ENCODE peak calls at places on chromosomes 11 and 22, in nine cellular contexts. C is H9, T is fibroblast of mammary gland, G is lung, Y is NCI-H146, D is Calu3, S is iPS DF 6.9, P is mucosa of gallbladder, X is fibroblast of the aortic adventitia. N is an unnamed sample.

GRCh38 chr11:60927600-60927999 is 3.3 kb downstream of the TMEM132A start:
- DNase-seq in S (no peak), P (no peak), C (no peak), Y (no peak), D (no peak), X (no peak), G (no peak), T (no peak), N (no peak)

GRCh38 chr11:86453290-86454030 is 78.8 kb downstream of the CCDC81 start:
- DNase-seq in X (no peak), S (no peak), P (no peak), D (no peak), G (no peak), T (no peak), C (no peak), Y (no peak), N (no peak)

GRCh38 chr11:47136327-47136726 is 40.4 kb downstream of the ARFGAP2 start:
- DNase-seq in Y (no peak), G (no peak), S (no peak), T (peak), C (no peak), X (no peak), D (no peak), P (no peak), N (no peak)

GRCh38 chr22:19717691-19718254 is 3.5 kb downstream of the SEPTIN5 start:
- DNase-seq in Y (peak), C (peak), G (peak), T (peak), D (peak), S (no peak), X (peak), P (peak), N (no peak)

GRCh38 chr11:11450744-11451362 is 97.8 kb upstream of the CSNK2A3 start:
- DNase-seq in C (no peak), D (no peak), P (no peak), T (no peak), Y (no peak), S (no peak), G (no peak), X (peak), N (no peak)

GRCh38 chr11:2216400-2217064 is 44.9 kb upstream of the TH start:
- DNase-seq in D (no peak), T (no peak), S (no peak), G (no peak), P (no peak), X (no peak), C (no peak), Y (no peak), N (no peak)

GRCh38 chr11:110092577-110093406 is at the start of gene ZC3H12C:
- DNase-seq in S (no peak), D (peak), T (peak), C (peak), P (peak), X (peak), Y (peak), G (peak), N (no peak)

GRCh38 chr11:32143378-32143777 is 52.5 kb downstream of the RCN1 start:
- DNase-seq in D (no peak), G (no peak), Y (no peak), S (no peak), P (no peak), X (no peak), T (peak), C (no peak), N (no peak)

GRCh38 chr11:103682318-103683184 is 353.9 kb upstream of the DDI1 start:
- DNase-seq in C (peak), Y (peak), D (peak), X (peak), P (peak), S (peak), T (peak), G (peak), N (peak)

GRCh38 chr11:12235945-12236743 is 125.8 kb downstream of the MICAL2 start:
- DNase-seq in T (peak), G (no peak), P (no peak), Y (peak), S (peak), C (no peak), X (peak), D (no peak), N (peak)

GRCh38 chr22:27133951-27134664 is 476.7 kb downstream of the MIAT start:
- DNase-seq in D (peak), Y (no peak), S (no peak), C (no peak), X (peak), G (peak), P (no peak), T (peak), N (no peak)